ENCODE peak calls at places on chromosomes 12 and 14, in nine cellular contexts. S, P, Z, H, D, V, J, U and A are unnamed samples.
A peak's percentile ranks its signal among the peaks of the same experiment; 100 is the strongest.

GRCh38 chr12:115323223-115323905 is 639.4 kb upstream of the TBX3 start:
- DNase-seq in U (peak; percentile 65), H (no peak), D (no peak), J (no peak), S (no peak), Z (no peak), V (no peak), P (peak; percentile 69), A (no peak)

GRCh38 chr14:56555921-56556570 is 23.6 kb upstream of the TMEM260 start:
- DNase-seq in Z (no peak), P (peak; percentile 55), S (peak; percentile 58), H (no peak), D (no peak), U (peak; percentile 20), J (no peak), V (peak; percentile 55), A (no peak)

GRCh38 chr14:20986811-20987210 is 3.0 kb upstream of the METTL17 start:
- DNase-seq in D (no peak), U (peak; percentile 97), H (no peak), P (peak; percentile 95), J (no peak), S (peak; percentile 74), V (no peak), Z (no peak), A (no peak)

GRCh38 chr14:101185081-101185835 is 281.7 kb upstream of the RTL1 start:
- DNase-seq in J (no peak), V (no peak), Z (no peak), U (no peak), H (peak; percentile 70), P (no peak), S (no peak), D (no peak), A (no peak)

GRCh38 chr12:52263761-52264434 is 10.5 kb upstream of the KRT86 start:
- DNase-seq in U (no peak), S (no peak), Z (no peak), V (no peak), D (no peak), J (no peak), H (no peak), P (no peak), A (no peak)

GRCh38 chr12:59452746-59453145 is 143.1 kb upstream of the SLC16A7 start:
- DNase-seq in D (no peak), Z (no peak), J (no peak), P (peak; percentile 20), S (no peak), U (peak; percentile 55), V (no peak), H (no peak), A (no peak)

GRCh38 chr12:13606290-13606689 is 375.1 kb downstream of the GRIN2B start:
- DNase-seq in J (no peak), V (peak; percentile 72), U (no peak), S (no peak), P (no peak), D (no peak), H (no peak), Z (no peak), A (no peak)

GRCh38 chr12:7959278-7960063 is 23.5 kb upstream of the SLC2A3 start:
- DNase-seq in H (no peak), Z (no peak), S (no peak), U (no peak), V (peak; percentile 72), J (no peak), D (no peak), P (peak; percentile 9), A (peak; percentile 31)

GRCh38 chr12:56042430-56043203 is 899 bp downstream of the RPS26 start:
- DNase-seq in V (peak; percentile 18), S (no peak), D (no peak), H (no peak), P (no peak), Z (no peak), J (no peak), U (no peak), A (peak; percentile 33)

GRCh38 chr14:21350539-21350938 is 33.3 kb downstream of the SUPT16H start:
- DNase-seq in Z (no peak), P (no peak), U (no peak), D (no peak), J (no peak), H (no peak), V (no peak), S (no peak), A (no peak)

GRCh38 chr12:15555466-15555865 is 233.2 kb downstream of the PTPRO start:
- DNase-seq in J (no peak), D (no peak), U (peak; percentile 54), H (no peak), S (no peak), V (no peak), Z (no peak), P (no peak), A (no peak)

GRCh38 chr14:93042968-93043940 is 72.5 kb downstream of the ITPK1 start:
- DNase-seq in V (no peak), Z (peak; percentile 74), H (no peak), J (peak; percentile 67), D (peak; percentile 90), U (peak; percentile 94), P (peak; percentile 64), S (peak; percentile 95), A (peak; percentile 94)

GRCh38 chr14:100788517-100789365 is 37.2 kb upstream of the MEG3 start:
- DNase-seq in J (no peak), H (no peak), V (no peak), S (no peak), D (no peak), U (no peak), Z (no peak), P (no peak), A (no peak)

GRCh38 chr14:23093104-23093503 is 1.8 kb downstream of the ACIN1 start:
- DNase-seq in Z (no peak), D (no peak), U (no peak), S (no peak), H (no peak), V (no peak), J (no peak), P (no peak), A (no peak)
- H3K4me3 ChIP-seq in Z (peak overlapping the region; percentile 70), D (peak overlapping the region; percentile 68), U (no peak overlapping the region), S (no peak overlapping the region), H (no peak overlapping the region), V (peak overlapping the region; percentile 92), J (peak overlapping the region; percentile 78), P (no peak overlapping the region), A (no peak overlapping the region)

GRCh38 chr14:106844608-106845285 is 1318.4 kb downstream of the TMEM121 start:
- DNase-seq in Z (peak; percentile 68), U (no peak), D (peak; percentile 89), V (no peak), H (peak; percentile 82), J (no peak), P (peak; percentile 37), S (peak; percentile 58), A (peak; percentile 81)

GRCh38 chr14:106850913-106851825 is 1324.8 kb downstream of the TMEM121 start:
- DNase-seq in U (no peak), V (no peak), D (no peak), J (no peak), Z (no peak), H (no peak), P (no peak), S (no peak), A (no peak)

GRCh38 chr14:106846218-106846617 is 1319.8 kb downstream of the TMEM121 start:
- DNase-seq in P (peak; percentile 74), D (no peak), S (no peak), J (no peak), Z (no peak), U (no peak), V (no peak), H (no peak), A (no peak)

GRCh38 chr14:106845286-106846087 is 1319.1 kb downstream of the TMEM121 start:
- DNase-seq in Z (no peak), J (no peak), S (peak; percentile 88), H (no peak), D (peak; percentile 79), V (no peak), U (no peak), P (peak; percentile 68), A (peak; percentile 93)

GRCh38 chr14:106848330-106849121 is 1322.1 kb downstream of the TMEM121 start:
- DNase-seq in S (peak; percentile 69), H (no peak), J (no peak), P (peak; percentile 75), D (no peak), V (no peak), U (peak; percentile 0), Z (no peak), A (peak; percentile 57)
- TF ChIP-seq CTCF in S (peak; percentile 31), H (no peak), J (no peak), P (peak; percentile 40), D (no peak), V (no peak), U (no peak), Z (no peak), A (no peak)

DNA sequence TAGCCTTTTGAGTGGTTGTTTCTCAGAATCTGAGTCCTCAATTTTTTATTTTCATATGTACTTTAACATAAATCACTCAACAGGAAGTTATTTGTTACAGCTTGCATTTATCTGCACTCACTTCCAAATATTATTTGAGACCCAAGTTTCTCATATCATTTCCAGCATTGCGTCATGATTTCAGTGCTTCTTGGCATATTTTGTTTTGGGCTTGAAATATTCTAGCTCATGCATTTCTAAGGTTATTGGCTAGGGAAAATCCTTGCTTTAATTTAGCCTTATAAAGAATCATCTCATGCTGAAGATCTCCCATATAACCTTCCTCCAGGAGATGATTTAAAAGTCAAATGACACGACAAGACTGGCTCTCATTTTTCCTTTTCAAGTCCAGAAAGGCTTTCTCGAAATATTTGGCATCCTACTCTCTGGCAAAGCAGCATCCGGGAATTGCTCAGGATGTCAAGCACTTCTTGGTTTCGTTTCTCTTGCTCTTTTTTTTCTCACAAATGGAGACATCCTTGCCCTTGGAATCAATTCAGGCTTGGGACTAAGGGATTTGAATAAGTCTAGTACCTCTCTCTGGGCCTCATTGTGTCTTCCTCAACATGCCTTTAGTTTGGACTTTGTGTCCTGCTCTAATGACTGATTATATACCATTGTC is 295.0 kb downstream of the RMST start:
- DNase-seq in Z (no peak), P (peak; percentile 1), U (no peak), H (no peak), V (no peak), J (no peak), D (no peak), S (no peak), A (no peak)
- H3K4me3 ChIP-seq in Z (no peak overlapping the region), P (no peak overlapping the region), U (no peak overlapping the region), H (no peak overlapping the region), V (no peak overlapping the region), J (peak overlapping the region; percentile 23), D (no peak overlapping the region), S (no peak overlapping the region), A (no peak overlapping the region)

DNA sequence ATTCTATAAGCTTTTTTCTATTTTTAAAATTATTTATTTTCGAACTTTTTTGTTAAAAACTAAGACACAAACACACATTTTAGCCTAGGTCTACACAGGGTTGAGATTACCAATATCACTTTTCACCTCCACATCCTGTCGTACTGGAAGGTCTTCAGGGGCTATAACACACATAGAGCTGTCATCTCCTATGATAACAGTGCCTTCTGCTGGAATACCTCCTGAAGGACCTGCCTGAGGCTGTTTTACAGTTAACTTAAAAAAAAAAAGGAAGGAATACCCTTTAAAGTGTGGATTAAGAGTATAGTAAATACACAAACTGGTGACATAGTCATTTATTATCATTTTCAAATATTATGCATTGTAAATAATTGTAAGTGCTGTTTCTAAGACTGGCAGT is 43.0 kb downstream of the RASSF8 start:
- DNase-seq in J (no peak), D (no peak), V (no peak), S (peak; percentile 7), Z (no peak), H (no peak), U (no peak), P (no peak), A (no peak)
- TF ChIP-seq CTCF in J (no peak), D (no peak), V (no peak), S (peak; percentile 19), Z (no peak), H (no peak), U (no peak), P (no peak), A (no peak)